ENCODE peak calls at places on chromosomes 4 and X, in five cellular contexts. I, A, V, Z and T are unnamed samples.

GRCh38 chrX:17744896-17745523 is 7.7 kb downstream of the SCML1 start:
- DNase-seq in Z (no peak), A (no peak), I (no peak), V (no peak), T (no peak)

GRCh38 chr4:56821394-56822263 is at the start of gene SPINK2:
- DNase-seq in A (peak), Z (peak), V (peak), I (no peak), T (peak)

GRCh38 chr4:27267435-27268355 is 407.1 kb downstream of the STIM2 start:
- DNase-seq in A (no peak), V (no peak), Z (no peak), I (no peak), T (no peak)

GRCh38 chrX:123713434-123713833 is 19.4 kb downstream of the THOC2 start:
- DNase-seq in Z (no peak), A (no peak), I (no peak), V (no peak), T (no peak)

GRCh38 chr4:22021116-22021515 is 72.5 kb upstream of the KCNIP4 start:
- DNase-seq in A (no peak), I (no peak), V (no peak), Z (no peak), T (no peak)

GRCh38 chr4:85787133-85787532 is 312.2 kb downstream of the ARHGAP24 start:
- DNase-seq in I (no peak), Z (no peak), A (no peak), V (no peak), T (no peak)

GRCh38 chr4:81724925-81725329 is 253.2 kb upstream of the RASGEF1B start:
- DNase-seq in V (peak), I (no peak), A (no peak), Z (peak), T (no peak)

GRCh38 chr4:168695288-168695687 is 198.4 kb downstream of the PALLD start:
- DNase-seq in A (no peak), I (no peak), Z (no peak), V (no peak), T (no peak)

GRCh38 chrX:133418588-133418987 is 3.3 kb upstream of the GPC4 start:
- DNase-seq in I (no peak), Z (no peak), V (no peak), A (no peak), T (no peak)

GRCh38 chr4:142095886-142096605 is 459.7 kb downstream of the IL15 start:
- DNase-seq in I (peak), V (no peak), Z (no peak), A (no peak), T (no peak)

GRCh38 chrX:133645977-133646750 is 230.9 kb upstream of the GPC4 start:
- DNase-seq in V (no peak), I (peak), A (no peak), Z (no peak), T (no peak)

GRCh38 chr4:98558770-98559169 is 99.6 kb downstream of the TSPAN5 start:
- DNase-seq in Z (no peak), I (no peak), A (no peak), V (no peak), T (no peak)

GRCh38 chr4:119040711-119041185 is 94.9 kb upstream of the MYOZ2 start:
- DNase-seq in I (no peak), A (no peak), V (no peak), Z (no peak), T (no peak)

GRCh38 chr4:173169428-173170209 is 1.0 kb downstream of the GALNT7 start:
- DNase-seq in A (peak), Z (peak), V (peak), I (peak), T (peak)

GRCh38 chr4:80196259-80197131 is 808 bp upstream of the PRDM8 start:
- DNase-seq in V (no peak), I (no peak), A (no peak), Z (no peak), T (no peak)

GRCh38 chrX:80808854-80809493 is 703 bp downstream of the BRWD3 start:
- DNase-seq in A (no peak), Z (peak), V (no peak), I (peak), T (no peak)

GRCh38 chr4:165070560-165070959 is 16.9 kb downstream of the TRIM75 start:
- DNase-seq in Z (no peak), V (no peak), I (no peak), A (no peak), T (no peak)

GRCh38 chr4:25100156-25100555 is 60.1 kb downstream of the SEPSECS start:
- DNase-seq in A (no peak), I (no peak), V (no peak), Z (no peak), T (no peak)

GRCh38 chr4:125483278-125483677 is 168.5 kb downstream of the FAT4 start:
- DNase-seq in V (no peak), Z (no peak), I (no peak), A (no peak), T (no peak)

GRCh38 chrX:111581086-111581485 is 69.6 kb downstream of the SERTM2 start:
- DNase-seq in I (no peak), V (no peak), Z (no peak), A (no peak), T (no peak)

GRCh38 chrX:136130931-136131843 is 16.1 kb upstream of the FHL1 start:
- DNase-seq in I (no peak), V (no peak), Z (no peak), A (no peak), T (no peak)

GRCh38 chr4:2339458-2340271 is 77.8 kb upstream of the MXD4 start:
- DNase-seq in I (no peak), A (no peak), Z (no peak), V (peak), T (peak)

GRCh38 chr4:153257966-153258365 is 53.7 kb downstream of the TRIM2 start:
- DNase-seq in V (no peak), A (no peak), Z (no peak), I (no peak), T (no peak)

GRCh38 chrX:77014655-77015377 is 432.4 kb upstream of the FGF16 start:
- DNase-seq in I (no peak), V (no peak), Z (peak), A (no peak), T (no peak)

GRCh38 chr4:186201535-186202230 is 10.3 kb downstream of the CYP4V2 start:
- DNase-seq in Z (peak), I (no peak), V (peak), A (no peak), T (no peak)

GRCh38 chrX:153635788-153636668 is 11.0 kb upstream of the DUSP9 start:
- DNase-seq in Z (no peak), I (peak), V (peak), A (no peak), T (no peak)

GRCh38 chrX:109843963-109844751 is 111.1 kb upstream of the ACSL4 start:
- DNase-seq in Z (peak), V (peak), A (no peak), I (no peak), T (no peak)

GRCh38 chr4:145216532-145216931 is 36.1 kb upstream of the OTUD4 start:
- DNase-seq in V (peak), Z (no peak), A (no peak), I (no peak), T (no peak)

GRCh38 chrX:41441934-41442823 is 5.0 kb upstream of the NYX start:
- DNase-seq in A (peak), Z (peak), V (peak), I (peak), T (peak)

GRCh38 chrX:37976153-37976552 is 30.2 kb upstream of the SYTL5 start:
- DNase-seq in I (no peak), Z (no peak), A (no peak), V (no peak), T (no peak)

DNA sequence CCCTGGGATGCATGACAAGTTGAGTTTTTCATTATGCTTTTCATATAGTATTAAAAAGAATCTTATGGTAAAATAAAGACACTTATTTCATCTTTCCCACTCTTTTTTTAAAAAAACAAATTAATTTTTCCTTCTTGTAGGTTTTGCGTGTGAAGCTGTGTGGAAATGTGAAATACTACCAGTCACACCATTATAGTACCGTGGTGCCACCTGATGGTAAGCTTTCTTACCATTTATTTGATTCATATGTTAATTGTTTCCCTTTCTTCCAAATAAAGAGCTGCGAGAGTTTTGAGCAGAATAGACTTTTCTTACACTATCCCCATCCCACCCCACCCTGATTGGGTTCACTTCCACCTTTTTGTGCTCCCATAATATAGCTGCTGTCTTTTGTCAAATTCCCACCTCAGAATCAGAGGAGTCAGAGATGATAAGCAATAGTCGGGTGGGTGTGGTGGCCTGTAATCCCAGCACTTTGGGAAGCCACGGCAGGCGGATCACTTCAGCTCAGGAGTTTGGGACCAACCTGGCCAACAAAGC is 44.3 kb downstream of the CASP6 start:
- DNase-seq in V (no peak), I (no peak), A (no peak), Z (no peak), T (no peak)
- TF ChIP-seq CTCF in V (no peak), I (no peak), A (no peak), Z (no peak), T (no peak)

DNA sequence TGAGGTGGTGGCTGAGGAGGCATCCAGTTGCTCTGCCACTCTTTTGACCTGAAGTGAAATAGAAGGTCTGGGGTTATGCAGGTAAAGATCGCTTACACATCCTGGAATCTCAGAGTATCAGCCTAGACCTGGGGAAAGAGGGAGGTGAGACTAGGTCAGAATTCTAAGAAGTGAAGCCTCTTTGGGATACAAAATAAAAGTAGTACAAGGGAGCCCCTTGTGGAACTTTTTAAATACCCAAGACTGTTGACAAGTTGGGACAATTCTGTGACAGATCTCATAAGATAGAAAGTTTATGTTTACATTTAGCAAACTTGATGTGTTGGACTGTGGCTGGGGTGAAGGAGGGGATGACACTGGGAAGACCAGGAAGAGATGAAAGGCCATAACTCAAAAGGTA is 263.2 kb downstream of the SPRY1 start:
- DNase-seq in V (no peak), Z (no peak), A (no peak), I (no peak), T (no peak)
- TF ChIP-seq CTCF in V (no peak), Z (no peak), A (peak), I (no peak), T (no peak)

DNA sequence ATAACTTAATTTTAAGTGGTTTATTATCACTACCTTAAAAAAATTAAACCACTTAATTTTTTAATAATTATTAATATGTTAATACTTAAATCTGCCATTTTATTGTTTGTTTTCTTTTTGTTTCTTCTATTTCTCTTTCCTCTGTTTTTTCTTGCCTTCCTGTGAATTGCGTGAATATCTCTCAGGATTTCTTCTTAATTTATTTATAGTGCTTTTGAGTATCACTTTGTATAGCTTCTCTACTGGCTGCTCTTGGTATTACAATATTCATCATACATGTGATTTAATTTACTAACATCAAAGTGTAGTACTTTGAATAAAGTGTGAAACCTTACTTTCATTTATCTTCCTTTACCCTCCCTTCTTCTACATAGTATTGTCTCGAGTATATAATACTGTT is 349.5 kb upstream of the CPXCR1 start:
- DNase-seq in V (no peak), I (no peak), Z (no peak), A (no peak), T (no peak)
- TF ChIP-seq CTCF in V (no peak), I (no peak), Z (peak), A (peak), T (peak)

GRCh38 chr4:183599284-183599683 is 59.7 kb downstream of the RWDD4 start:
- DNase-seq in A (no peak), Z (no peak), I (no peak), V (no peak), T (no peak)

GRCh38 chr4:183599690-183600089 is 59.3 kb downstream of the RWDD4 start:
- DNase-seq in I (no peak), A (no peak), Z (no peak), V (no peak), T (no peak)

GRCh38 chr4:183602444-183603102 is 56.4 kb downstream of the RWDD4 start:
- DNase-seq in V (no peak), Z (no peak), I (no peak), A (no peak), T (no peak)

GRCh38 chr4:183601381-183601780 is 57.6 kb downstream of the RWDD4 start:
- DNase-seq in Z (no peak), V (no peak), A (no peak), I (no peak), T (no peak)

DNA sequence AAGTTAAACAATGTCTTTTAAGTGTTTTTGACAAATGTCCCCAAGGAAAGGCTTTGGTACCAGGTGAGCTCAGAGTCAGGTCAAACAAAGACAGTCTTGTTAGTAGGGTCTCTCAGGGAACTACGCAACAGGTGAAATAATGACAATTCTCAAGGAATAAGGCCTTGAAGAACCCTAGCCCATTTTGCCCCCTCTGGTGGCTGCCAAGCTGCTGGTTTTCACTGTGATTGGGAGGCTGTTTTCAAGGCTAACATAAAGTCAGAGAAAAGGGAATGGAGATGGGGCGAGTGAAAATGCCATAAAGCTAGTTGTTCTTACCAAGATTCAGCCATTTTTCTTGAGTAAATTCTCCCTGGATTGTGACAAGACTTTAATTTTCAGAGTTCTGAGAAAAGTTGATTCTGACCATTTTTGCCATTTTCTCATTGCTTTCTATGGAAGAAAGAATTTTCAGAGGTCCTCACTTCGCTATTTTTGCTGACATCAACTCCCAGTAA is 58.7 kb downstream of the RWDD4 start:
- DNase-seq in Z (no peak), A (no peak), I (no peak), V (no peak), T (no peak)
- TF ChIP-seq CTCF in Z (peak), A (peak), I (no peak), V (no peak), T (no peak)

DNA sequence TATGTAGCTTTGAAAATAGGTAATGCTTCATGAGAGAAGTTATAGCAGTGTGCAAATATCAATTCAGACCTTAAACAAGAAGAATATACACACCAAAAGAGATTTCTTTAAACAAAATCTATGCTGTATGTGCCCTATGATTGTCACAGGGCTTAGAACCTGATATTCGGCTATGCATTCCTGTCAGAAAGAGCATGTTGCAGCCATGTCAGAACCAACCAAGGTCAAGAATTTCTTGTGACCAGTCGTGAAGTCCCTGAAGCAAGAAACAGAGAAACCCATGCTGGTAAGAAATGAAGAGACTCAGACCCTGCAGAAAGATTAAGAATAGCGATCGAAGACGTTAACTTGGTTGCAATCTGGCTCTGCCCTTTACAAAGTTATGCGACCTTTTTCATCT is 210.3 kb upstream of the SPIN4 start:
- DNase-seq in V (no peak), A (no peak), I (no peak), Z (no peak), T (no peak)
- TF ChIP-seq CTCF in V (no peak), A (no peak), I (no peak), Z (no peak), T (no peak)